ENCODE peak calls at places on chromosomes 13 and 19, in ten cellular contexts. K is upper lobe of left lung, I is AG10803, F is heart right ventricle, R is endothelial cell, S is WTC11, L is GM12865, W is body of pancreas, B is heart left ventricle, V is fibroblast of lung. N is an unnamed sample.

GRCh38 chr19:53898680-53899341 is 10.3 kb upstream of the CACNG7 start:
- DNase-seq in W (no peak), B (no peak), I (no peak), S (peak), L (no peak), F (no peak), V (no peak), R (no peak), K (no peak), N (no peak)

GRCh38 chr19:42140125-42140754 is 8.0 kb upstream of the POU2F2 start:
- DNase-seq in I (peak), R (peak), S (peak), K (peak), W (peak), F (peak), B (peak), V (peak), L (peak), N (peak)

GRCh38 chr13:51761638-51762350 is 42.2 kb downstream of the DHRS12 start:
- DNase-seq in F (peak), L (no peak), V (no peak), R (no peak), W (no peak), I (peak), K (no peak), B (no peak), S (no peak), N (no peak)

GRCh38 chr13:100388923-100389322 is 199.7 kb downstream of the GGACT start:
- DNase-seq in K (no peak), V (no peak), R (no peak), I (no peak), L (no peak), S (no peak), B (no peak), W (no peak), F (no peak), N (no peak)

GRCh38 chr13:33072282-33072681 is 56.1 kb downstream of the KL start:
- DNase-seq in F (no peak), I (peak), L (no peak), B (no peak), S (no peak), W (no peak), K (no peak), V (no peak), R (no peak), N (no peak)

GRCh38 chr13:69474286-69474685 is 633.3 kb upstream of the ATXN8OS start:
- DNase-seq in I (no peak), F (no peak), S (no peak), W (no peak), L (no peak), V (peak), K (no peak), B (no peak), R (no peak), N (peak)

GRCh38 chr19:16039545-16039944 is 36.8 kb upstream of the TPM4 start:
- DNase-seq in W (no peak), L (no peak), V (no peak), R (no peak), I (no peak), S (no peak), F (no peak), K (no peak), B (no peak), N (no peak)

GRCh38 chr19:6802336-6803035 is 30.0 kb downstream of the VAV1 start:
- DNase-seq in W (peak), I (no peak), L (peak), K (no peak), R (no peak), V (no peak), B (peak), S (no peak), F (peak), N (peak)

GRCh38 chr19:5093297-5093858 is 124.5 kb downstream of the KDM4B start:
- DNase-seq in L (no peak), K (peak), S (no peak), W (peak), F (peak), B (peak), I (no peak), R (no peak), V (no peak), N (no peak)

GRCh38 chr13:23349127-23349897 is 84.2 kb downstream of the SACS start:
- DNase-seq in W (no peak), V (no peak), K (no peak), I (peak), B (no peak), R (no peak), S (no peak), F (no peak), L (no peak), N (no peak)

GRCh38 chr13:110583178-110583865 is 21.8 kb upstream of the RAB20 start:
- DNase-seq in V (no peak), F (no peak), B (no peak), I (no peak), R (no peak), S (no peak), W (no peak), K (no peak), L (no peak), N (no peak)

GRCh38 chr19:10068205-10068604 is 17.9 kb upstream of the SHFL start:
- DNase-seq in S (no peak), I (no peak), W (no peak), L (no peak), V (no peak), K (no peak), B (no peak), R (no peak), F (no peak), N (no peak)

GRCh38 chr13:80979035-80979641 is 638.2 kb upstream of the SPRY2 start:
- DNase-seq in I (peak), K (no peak), F (no peak), L (peak), R (peak), B (peak), V (peak), W (peak), S (peak), N (peak)

GRCh38 chr13:40615619-40616018 is 50.8 kb downstream of the FOXO1 start:
- DNase-seq in F (no peak), I (no peak), S (no peak), L (no peak), V (no peak), B (no peak), K (no peak), R (no peak), W (no peak), N (no peak)

GRCh38 chr13:31827707-31828106 is 88.4 kb downstream of the RXFP2 start:
- DNase-seq in I (no peak), S (no peak), V (no peak), R (no peak), W (no peak), L (no peak), B (no peak), K (no peak), F (no peak), N (no peak)

GRCh38 chr19:45780146-45780447 is 2.2 kb downstream of the DMPK start:
- DNase-seq in F (no peak), R (no peak), I (no peak), W (peak), V (no peak), S (peak), B (no peak), L (no peak), K (no peak), N (no peak)

GRCh38 chr13:40518481-40518882 is 148.0 kb downstream of the FOXO1 start:
- DNase-seq in R (no peak), W (peak), I (no peak), B (no peak), L (peak), V (peak), K (no peak), S (no peak), F (no peak), N (peak)

GRCh38 chr19:18046066-18046718 is 38.2 kb downstream of the ARRDC2 start:
- DNase-seq in S (no peak), B (no peak), K (no peak), I (peak), W (peak), V (peak), R (no peak), F (no peak), L (no peak), N (peak)

GRCh38 chr19:37361994-37362393 is 8.9 kb upstream of the ZNF527 start:
- DNase-seq in F (no peak), I (peak), S (no peak), K (no peak), R (no peak), L (no peak), W (no peak), V (peak), B (no peak), N (peak)

GRCh38 chr19:13506550-13506878 is 235 bp upstream of the CACNA1A start:
- DNase-seq in R (no peak), W (no peak), S (peak), K (no peak), B (no peak), L (no peak), I (peak), V (peak), F (no peak), N (no peak)

GRCh38 chr13:21672811-21673591 is 2.1 kb downstream of the FGF9 start:
- DNase-seq in K (no peak), B (no peak), L (no peak), W (peak), I (no peak), R (no peak), V (no peak), F (no peak), S (no peak), N (no peak)

GRCh38 chr13:21668665-21669599 is 1.9 kb upstream of the FGF9 start:
- DNase-seq in V (peak), I (peak), L (peak), F (no peak), R (peak), K (peak), S (peak), B (no peak), W (peak), N (no peak)

GRCh38 chr13:21671793-21672680 is 1.2 kb downstream of the FGF9 start:
- DNase-seq in B (no peak), F (no peak), K (no peak), W (no peak), S (no peak), R (no peak), I (no peak), L (no peak), V (no peak), N (no peak)

GRCh38 chr13:21670006-21670882 is 629 bp upstream of the FGF9 start:
- DNase-seq in B (peak), K (peak), R (peak), I (peak), L (peak), W (peak), F (peak), V (peak), S (peak), N (no peak)

DNA sequence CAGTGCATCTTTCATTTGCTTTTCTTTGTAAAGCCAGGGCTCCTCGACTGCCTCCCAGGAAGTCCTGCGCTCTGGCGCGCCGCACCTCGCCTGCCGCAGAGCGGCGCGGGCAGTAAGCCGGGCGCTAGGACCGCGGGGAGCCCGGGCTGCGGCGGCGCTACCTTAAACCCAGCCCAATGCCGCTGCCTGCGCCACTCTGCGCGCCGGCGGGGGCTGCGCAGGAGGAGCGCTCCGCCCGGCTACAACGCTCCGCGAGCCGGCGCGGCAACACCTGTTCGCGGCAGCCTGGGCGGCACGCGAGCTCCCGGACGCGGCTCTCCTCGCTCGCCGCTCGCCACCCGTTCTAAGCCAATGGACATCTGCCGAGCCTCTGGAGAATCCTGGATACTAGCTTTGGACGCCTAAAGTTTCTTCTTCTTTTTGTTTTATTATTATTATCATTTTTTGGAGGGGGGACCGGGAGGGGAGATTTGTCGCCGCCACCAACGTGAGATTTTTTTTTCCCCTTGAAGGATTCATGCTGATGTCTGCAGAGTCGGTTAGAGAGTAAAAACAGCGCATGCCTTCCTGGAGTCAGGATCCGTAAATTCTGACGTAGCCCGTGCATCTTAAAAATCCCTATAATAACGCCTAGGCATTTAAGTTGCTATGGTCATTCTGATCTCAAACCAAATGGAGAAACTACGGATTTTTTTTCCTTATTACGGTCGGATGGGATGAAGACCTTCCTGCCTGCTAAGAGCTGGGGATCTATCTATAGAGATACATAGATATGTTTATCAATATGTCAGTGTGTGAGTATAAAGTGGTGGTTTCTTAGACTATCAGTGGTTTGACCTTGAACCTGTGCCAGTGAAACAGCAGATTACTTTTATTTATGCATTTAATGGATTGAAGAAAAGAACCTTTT is at the start of gene FGF9:
- DNase-seq in W (peak), L (peak), I (peak), F (peak), S (peak), R (peak), K (peak), B (peak), V (peak), N (peak)
- TF ChIP-seq CTCF in W (peak), L (peak), I (no peak), F (no peak), S (no peak), R (no peak), K (no peak), B (peak), V (no peak), N (peak)

GRCh38 chr19:38684078-38684861 is 36.8 kb downstream of the ACTN4 start:
- DNase-seq in L (peak), R (no peak), W (no peak), B (peak), F (peak), K (no peak), I (peak), S (no peak), V (peak), N (peak)
- TF ChIP-seq CTCF in L (no peak), R (no peak), W (no peak), B (no peak), F (no peak), K (no peak), I (peak), S (no peak), V (no peak), N (no peak)

GRCh38 chr19:3653865-3654513 is 27.4 kb upstream of the CACTIN start:
- DNase-seq in K (no peak), B (no peak), F (no peak), I (no peak), W (no peak), V (no peak), L (no peak), R (peak), S (peak), N (no peak)
- TF ChIP-seq CTCF in K (no peak), B (no peak), F (no peak), I (peak), W (no peak), V (no peak), L (no peak), R (peak), S (no peak), N (peak)

GRCh38 chr13:92355213-92355612 is 871.4 kb upstream of the GPC6 start:
- DNase-seq in R (peak), S (peak), L (no peak), F (no peak), K (no peak), W (peak), I (no peak), V (peak), B (no peak), N (no peak)
- TF ChIP-seq CTCF in R (no peak), S (no peak), L (no peak), F (peak), K (no peak), W (peak), I (no peak), V (peak), B (no peak), N (no peak)

GRCh38 chr13:43787998-43788397 is 1.2 kb upstream of the ENOX1 start:
- DNase-seq in K (no peak), B (no peak), W (peak), R (peak), L (peak), S (peak), V (peak), I (peak), F (no peak), N (peak)
- TF ChIP-seq CTCF in K (peak), B (no peak), W (peak), R (peak), L (peak), S (no peak), V (peak), I (peak), F (peak), N (peak)

GRCh38 chr13:65748227-65748626 is 1481.9 kb downstream of the PCDH9 start:
- DNase-seq in V (no peak), I (no peak), L (no peak), B (no peak), S (no peak), W (no peak), R (no peak), F (no peak), K (peak), N (no peak)

GRCh38 chr13:65744761-65745160 is 1485.4 kb downstream of the PCDH9 start:
- DNase-seq in V (peak), K (no peak), I (peak), S (no peak), F (no peak), W (no peak), L (no peak), R (no peak), B (no peak), N (no peak)

GRCh38 chr13:65746522-65746921 is 1483.6 kb downstream of the PCDH9 start:
- DNase-seq in V (no peak), S (no peak), F (no peak), K (no peak), B (no peak), W (no peak), I (no peak), R (no peak), L (no peak), N (no peak)
- TF ChIP-seq CTCF in V (no peak), S (no peak), F (no peak), K (no peak), B (no peak), W (no peak), I (no peak), R (no peak), L (no peak), N (no peak)